ENCODE peak calls at places on chromosomes 13 and 19, in seven cellular contexts. E is iris pigment epithelial cell, O is hepatic stellate cell, A is T-helper 2 cell, C is ELR, I is endothelial cell, Y is NCI-H2171 treated with DMSO at 0.1 percent for 48 hours. S is an unnamed sample.

GRCh38 chr13:33997574-33997973 is 179.6 kb downstream of the RFC3 start:
- DNase-seq in Y (no peak), E (no peak), A (no peak), O (no peak), C (no peak), I (no peak), S (no peak)

GRCh38 chr13:29503041-29503837 is 92.2 kb downstream of the SLC7A1 start:
- DNase-seq in C (no peak), E (peak; percentile 19), I (peak; percentile 56), O (peak; percentile 66), A (peak; percentile 9), Y (no peak), S (peak; percentile 26)

GRCh38 chr13:90838561-90838960 is 508.9 kb upstream of the MIR17HG start:
- DNase-seq in I (no peak), C (no peak), O (no peak), A (no peak), Y (no peak), E (no peak), S (no peak)

GRCh38 chr13:98941118-98941517 is 36.7 kb downstream of the DOCK9 start:
- DNase-seq in E (no peak), Y (no peak), C (no peak), O (no peak), A (no peak), I (no peak), S (no peak)

GRCh38 chr19:45508931-45509691 is 1.8 kb downstream of the VASP start:
- DNase-seq in Y (peak; percentile 55), I (peak; percentile 78), O (peak; percentile 92), E (peak; percentile 77), C (peak; percentile 75), A (peak; percentile 55), S (peak; percentile 89)

GRCh38 chr13:33637978-33638743 is 179.8 kb upstream of the RFC3 start:
- DNase-seq in A (no peak), C (peak; percentile 62), Y (no peak), O (peak; percentile 34), I (no peak), E (peak; percentile 73), S (no peak)

GRCh38 chr13:40440990-40441820 is 225.2 kb downstream of the FOXO1 start:
- DNase-seq in Y (no peak), E (peak; percentile 51), I (no peak), A (no peak), O (no peak), C (no peak), S (no peak)

GRCh38 chr13:74015137-74015536 is 119.1 kb downstream of the KLF12 start:
- DNase-seq in I (no peak), O (no peak), E (peak; percentile 40), A (no peak), Y (no peak), C (peak; percentile 63), S (peak; percentile 5)